ENCODE peak calls at places on chromosomes 13 and 19, in nine cellular contexts. V is B cell, A is fibroblast of mammary gland, O is fibroblast of pulmonary artery, Q is HFFc6, L is bronchial epithelial cell, U is thyroid gland, F is thoracic aorta, N is spleen. P is an unnamed sample.

GRCh38 chr13:42996584-42996983 is 4.5 kb upstream of the EPSTI1 start:
- DNase-seq in F (no peak), L (peak), Q (peak), U (no peak), O (peak), A (peak), N (no peak), V (no peak), P (no peak)

GRCh38 chr19:13463296-13463695 is 43.0 kb downstream of the CACNA1A start:
- DNase-seq in O (peak), Q (no peak), F (no peak), A (peak), U (no peak), N (no peak), L (no peak), V (no peak), P (no peak)

GRCh38 chr13:77507931-77508776 is 27.4 kb upstream of the SCEL start:
- DNase-seq in O (peak), N (no peak), V (no peak), A (peak), L (peak), F (no peak), U (no peak), Q (peak), P (no peak)

GRCh38 chr13:44903596-44903995 is 85.7 kb downstream of the NUFIP1 start:
- DNase-seq in F (peak), L (no peak), A (peak), O (peak), U (peak), V (no peak), N (no peak), Q (peak), P (no peak)

GRCh38 chr13:103883698-103884097 is 817.5 kb upstream of the SLC10A2 start:
- DNase-seq in O (peak), Q (no peak), L (peak), A (peak), U (no peak), V (no peak), N (no peak), F (no peak), P (no peak)

GRCh38 chr13:29105779-29106178 is 285.6 kb downstream of the MTUS2 start:
- DNase-seq in Q (no peak), L (no peak), V (no peak), U (no peak), N (no peak), F (no peak), O (no peak), A (no peak), P (no peak)

GRCh38 chr13:51849145-51850101 is 4.4 kb upstream of the TMEM272 start:
- DNase-seq in F (no peak), L (no peak), O (peak), A (peak), V (no peak), N (no peak), U (peak), Q (no peak), P (peak)

GRCh38 chr13:91468301-91468700 is 69.9 kb downstream of the GPC5 start:
- DNase-seq in A (no peak), O (peak), U (no peak), N (no peak), L (peak), Q (no peak), F (no peak), V (no peak), P (no peak)

GRCh38 chr19:18601875-18602274 is 4.7 kb downstream of the CRLF1 start:
- DNase-seq in N (no peak), U (no peak), F (no peak), O (no peak), V (no peak), L (peak), Q (no peak), A (no peak), P (no peak)

DNA sequence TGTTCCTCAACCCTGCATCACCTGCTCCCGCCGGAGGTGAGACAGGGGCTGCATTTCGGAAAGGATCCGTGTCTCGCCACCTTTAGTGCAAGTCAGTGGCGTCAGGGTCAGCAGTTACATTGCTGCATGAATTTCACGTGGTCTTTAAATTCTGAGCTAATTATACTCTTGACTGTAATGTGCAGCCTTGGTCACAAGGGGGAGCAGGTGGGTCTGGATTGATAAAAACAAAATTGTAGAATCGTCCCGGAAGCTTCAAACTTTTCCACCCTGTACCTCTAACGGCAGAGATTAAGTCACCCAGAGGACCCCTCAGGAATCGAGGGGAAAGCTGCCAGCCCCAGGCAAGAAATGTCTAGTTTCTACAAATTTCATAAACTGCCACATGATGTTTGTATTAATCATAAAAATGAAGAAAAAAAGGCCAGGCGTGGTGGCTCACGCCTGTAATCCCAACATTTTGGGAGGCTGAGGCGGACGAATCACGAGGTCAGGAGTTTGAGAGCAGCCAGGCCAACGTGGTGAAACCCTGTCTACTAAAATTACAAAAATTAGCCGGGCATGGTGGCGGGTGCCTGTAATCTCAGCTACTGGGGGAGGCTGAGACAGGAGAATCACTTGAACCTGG is 20.2 kb downstream of the BBC3 start:
- DNase-seq in O (peak), F (peak), V (peak), A (peak), N (peak), L (peak), Q (peak), U (peak), P (peak)
- TF ChIP-seq CTCF in O (peak), F (peak), V (peak), A (peak), N (peak), L (peak), Q (peak), U (peak), P (peak)

GRCh38 chr19:38383184-38383583 is 4.7 kb downstream of the GGN start:
- DNase-seq in F (no peak), O (no peak), A (no peak), Q (no peak), L (no peak), N (no peak), U (no peak), V (no peak), P (no peak)

GRCh38 chr19:38385804-38386257 is 2.0 kb downstream of the GGN start:
- DNase-seq in Q (no peak), N (no peak), O (no peak), U (no peak), A (no peak), V (no peak), F (no peak), L (no peak), P (no peak)

GRCh38 chr19:38383743-38384142 is 4.1 kb downstream of the GGN start:
- DNase-seq in O (no peak), L (no peak), U (no peak), F (no peak), A (no peak), N (no peak), Q (no peak), V (no peak), P (no peak)

GRCh38 chr19:38385057-38385803 is 2.6 kb downstream of the GGN start:
- DNase-seq in A (no peak), F (no peak), O (no peak), L (no peak), U (no peak), N (no peak), V (no peak), Q (no peak), P (no peak)

GRCh38 chr19:38384209-38385027 is 3.4 kb downstream of the GGN start:
- DNase-seq in L (no peak), V (no peak), N (no peak), O (no peak), A (no peak), U (no peak), F (no peak), Q (no peak), P (no peak)
- TF ChIP-seq CTCF in L (peak), V (no peak), N (no peak), O (peak), A (peak), U (no peak), F (no peak), Q (peak), P (no peak)

GRCh38 chr19:29923653-29924052 is 18.4 kb upstream of the URI1 start:
- DNase-seq in U (no peak), N (no peak), O (no peak), V (no peak), Q (peak), A (no peak), F (no peak), L (no peak), P (no peak)
- TF ChIP-seq CTCF in U (no peak), N (no peak), O (no peak), V (no peak), Q (no peak), A (no peak), F (no peak), L (no peak), P (peak)

DNA sequence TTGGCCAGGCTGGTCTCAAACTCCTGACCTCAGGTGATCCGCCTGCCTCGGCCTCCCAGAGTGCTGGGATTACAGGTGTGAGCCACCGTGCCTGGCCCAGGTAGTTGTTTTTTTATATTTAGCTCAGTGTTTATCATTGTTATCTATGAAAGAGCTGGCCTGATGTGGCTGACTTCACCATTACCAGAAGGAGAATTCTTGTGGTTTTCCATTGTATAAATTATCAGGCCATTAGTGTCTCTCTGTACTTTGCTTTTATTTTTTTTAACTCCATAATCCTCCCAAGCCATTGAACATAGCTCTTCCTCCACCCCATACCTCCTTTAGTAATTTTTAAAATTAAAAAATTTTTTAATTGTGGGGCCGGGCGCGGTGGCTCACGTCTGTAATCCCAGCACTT is 24.2 kb downstream of the CERS4 start:
- DNase-seq in U (no peak), O (no peak), V (no peak), N (no peak), Q (peak), A (no peak), F (no peak), L (no peak), P (no peak)
- TF ChIP-seq CTCF in U (no peak), O (no peak), V (no peak), N (no peak), Q (no peak), A (no peak), F (no peak), L (no peak), P (no peak)